ENCODE peak calls at places on chromosome 14, in nine cellular contexts. E is NCI-H1092 treated with DMSO at 0.1 percent for 48 hours; H is activated T-helper 1 cell treated with Interleukin-2 at 50 U/mL for 16 hours; Y is ureter; X is NCI-H460; J is H7; V is stimulated activated CD8-positive, alpha-beta memory T cell treated with anti-CD3 and anti-CD28 coated beads, Interleukin-4, amount 100 ng/mL, for 4 hours; F is activated gamma-delta T cell; N is ELF-1. L is an unnamed sample.
A peak's percentile ranks its signal among the peaks of the same experiment; 100 is the strongest.

GRCh38 chr14:71465316-71465715 is 466.9 kb upstream of the RGS6 start:
- DNase-seq in E (no peak), H (no peak), Y (no peak), X (no peak), J (no peak), V (no peak), F (no peak), N (no peak), L (peak; percentile 52)

GRCh38 chr14:49972840-49973239 is 80.0 kb downstream of the ARF6 start:
- DNase-seq in E (peak; percentile 68), H (no peak), Y (peak; percentile 63), X (peak; percentile 63), J (no peak), V (no peak), F (no peak), N (no peak), L (peak; percentile 93)

GRCh38 chr14:100692859-100693558 is 33.7 kb upstream of the DLK1 start:
- DNase-seq in E (no peak), H (no peak), Y (peak; percentile 82), X (peak; percentile 84), J (no peak), V (no peak), F (no peak), N (peak; percentile 86), L (peak; percentile 94)

GRCh38 chr14:69586420-69586819 is 11.7 kb upstream of the CCDC177 start:
- DNase-seq in E (no peak), H (no peak), Y (no peak), X (no peak), J (no peak), V (no peak), F (no peak), N (no peak), L (no peak)

GRCh38 chr14:89418452-89418851 is 1.4 kb upstream of the FOXN3 start:
- DNase-seq in E (no peak), H (no peak), Y (no peak), X (no peak), J (no peak), V (no peak), F (no peak), N (peak; percentile 83), L (no peak)

GRCh38 chr14:72782817-72783216 is 111.1 kb downstream of the DPF3 start:
- DNase-seq in E (no peak), H (no peak), Y (no peak), X (no peak), J (no peak), V (no peak), F (no peak), N (no peak), L (no peak)

GRCh38 chr14:100900837-100901390 is 2.6 kb downstream of the RTL1 start:
- DNase-seq in E (peak; percentile 58), H (no peak), Y (no peak), X (peak; percentile 52), J (peak; percentile 81), V (no peak), F (no peak), N (peak; percentile 79), L (no peak)

GRCh38 chr14:77151918-77152588 is 10.5 kb upstream of the ZDHHC22 start:
- DNase-seq in E (peak; percentile 58), H (no peak), Y (no peak), X (no peak), J (no peak), V (no peak), F (no peak), N (no peak), L (peak; percentile 6)

GRCh38 chr14:90274808-90275454 is 18.6 kb downstream of the PSMC1 start:
- DNase-seq in E (no peak), H (no peak), Y (no peak), X (no peak), J (no peak), V (no peak), F (no peak), N (no peak), L (peak; percentile 86)

GRCh38 chr14:89425931-89426330 is 8.9 kb upstream of the FOXN3 start:
- DNase-seq in E (no peak), H (no peak), Y (no peak), X (no peak), J (no peak), V (no peak), F (no peak), N (peak; percentile 69), L (peak; percentile 99)

GRCh38 chr14:79665556-79665955 is 545.7 kb downstream of the DIO2 start:
- DNase-seq in E (no peak), H (no peak), Y (no peak), X (no peak), J (no peak), V (no peak), F (no peak), N (no peak), L (no peak)

GRCh38 chr14:79562158-79562557 is 649.1 kb downstream of the DIO2 start:
- DNase-seq in E (no peak), H (no peak), Y (no peak), X (no peak), J (no peak), V (no peak), F (no peak), N (no peak), L (no peak)

GRCh38 chr14:31964979-31965734 is 111.9 kb upstream of the ARHGAP5 start:
- DNase-seq in E (no peak), H (no peak), Y (no peak), X (no peak), J (no peak), V (no peak), F (no peak), N (no peak), L (no peak)

GRCh38 chr14:74618078-74618952 is 6.3 kb upstream of the LTBP2 start:
- DNase-seq in E (no peak), H (peak; percentile 46), Y (no peak), X (peak; percentile 33), J (no peak), V (peak; percentile 61), F (no peak), N (no peak), L (peak; percentile 67)

GRCh38 chr14:59585891-59586554 is 9.4 kb upstream of the CCDC175 start:
- DNase-seq in E (no peak), H (no peak), Y (no peak), X (peak; percentile 61), J (no peak), V (no peak), F (no peak), N (no peak), L (peak; percentile 86)

L was measured in astrocyte.